ENCODE peak calls at places on chromosomes 3 and 15, in four cellular contexts. W, Y, B and K are unnamed samples.

GRCh38 chr15:67822537-67823370 is 2.6 kb upstream of the SKOR1 start:
- DNase-seq in W (no peak), Y (no peak), B (peak), K (no peak)

GRCh38 chr15:28915041-28915810 is 29.5 kb downstream of the APBA2 start:
- DNase-seq in W (no peak), Y (no peak), B (no peak), K (no peak)

GRCh38 chr3:143182861-143183667 is 63.5 kb downstream of the CHST2 start:
- DNase-seq in W (no peak), Y (no peak), B (no peak), K (no peak)

GRCh38 chr15:56812255-56812654 is 78.9 kb upstream of the ZNF280D start:
- DNase-seq in W (no peak), Y (no peak), B (no peak), K (no peak)

GRCh38 chr3:187616307-187616939 is 53.8 kb downstream of the SST start:
- DNase-seq in W (peak), Y (peak), B (peak), K (peak)

GRCh38 chr3:45841380-45841700 is 579 bp downstream of the LZTFL1 start:
- DNase-seq in W (no peak), Y (no peak), B (no peak), K (peak)

GRCh38 chr15:57537072-57537471 is 54.6 kb upstream of the MYZAP start:
- DNase-seq in W (no peak), Y (no peak), B (no peak), K (peak)

GRCh38 chr3:140863481-140864084 is 78.1 kb upstream of the SLC25A36 start:
- DNase-seq in W (peak), Y (peak), B (peak), K (peak)

GRCh38 chr3:170862618-170863374 is 7.2 kb downstream of the RPL22L1 start:
- DNase-seq in W (no peak), Y (no peak), B (no peak), K (no peak)

GRCh38 chr15:96316953-96317629 is 13.4 kb upstream of the NR2F2 start:
- DNase-seq in W (no peak), Y (no peak), B (no peak), K (no peak)

GRCh38 chr3:122074621-122075265 is 19.6 kb downstream of the CD86 start:
- DNase-seq in W (no peak), Y (no peak), B (no peak), K (no peak)

GRCh38 chr3:57252404-57252803 is 24.9 kb downstream of the APPL1 start:
- DNase-seq in W (no peak), Y (no peak), B (no peak), K (no peak)

GRCh38 chr3:62607287-62608029 is 234.1 kb upstream of the FEZF2 start:
- DNase-seq in W (no peak), Y (no peak), B (no peak), K (no peak)

GRCh38 chr3:175512700-175513099 is 653.6 kb downstream of the NAALADL2 start:
- DNase-seq in W (no peak), Y (no peak), B (no peak), K (no peak)

GRCh38 chr3:16928386-16929132 is 43.8 kb downstream of the PLCL2 start:
- DNase-seq in W (no peak), Y (no peak), B (no peak), K (no peak)

GRCh38 chr3:156670077-156670476 is 4.3 kb upstream of the TIPARP start:
- DNase-seq in W (no peak), Y (no peak), B (no peak), K (no peak)

GRCh38 chr3:100561459-100562158 is 47.8 kb upstream of the ADGRG7 start:
- DNase-seq in W (peak), Y (no peak), B (no peak), K (no peak)

GRCh38 chr15:81950841-81951414 is 94.9 kb downstream of the MEX3B start:
- DNase-seq in W (no peak), Y (no peak), B (peak), K (no peak)

GRCh38 chr3:171088496-171088895 is 62.0 kb upstream of the SLC2A2 start:
- DNase-seq in W (no peak), Y (no peak), B (no peak), K (no peak)

DNA sequence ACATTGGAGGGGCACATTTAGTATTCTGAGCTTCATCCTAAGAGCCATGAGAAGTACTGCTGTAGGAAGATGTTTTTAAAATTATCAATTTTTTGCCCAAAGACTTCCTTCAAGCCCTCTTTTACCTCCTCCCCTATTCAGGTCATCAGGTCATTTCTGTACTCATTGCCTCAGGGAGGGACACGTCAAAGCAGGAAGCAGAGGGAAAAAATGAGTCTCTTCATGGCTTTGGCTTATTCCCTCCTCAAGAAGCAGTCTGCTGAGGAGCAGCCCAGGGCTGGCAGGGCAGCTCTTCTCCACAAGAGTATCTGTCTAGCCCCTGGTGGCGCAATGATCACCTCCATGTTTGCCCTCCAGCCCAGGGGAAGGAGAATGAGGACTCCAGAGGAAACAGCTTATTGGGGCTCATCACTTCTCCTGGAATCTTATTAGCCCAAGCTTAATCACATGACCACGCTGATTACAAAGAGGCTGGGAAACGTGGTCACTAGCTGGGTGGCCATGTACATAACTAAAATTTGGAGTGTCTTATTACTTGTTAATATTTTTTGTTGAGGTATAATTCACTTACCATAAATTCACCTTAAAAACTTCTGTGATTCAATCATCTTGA is 44.2 kb upstream of the GATA2 start:
- DNase-seq in W (no peak), Y (no peak), B (no peak), K (no peak)
- TF ChIP-seq NR3C1 in W (no peak), Y (no peak), B (no peak), K (no peak)

GRCh38 chr15:70195808-70196304 is 98.1 kb upstream of the TLE3 start:
- DNase-seq in W (no peak), Y (peak), B (peak), K (peak)
- TF ChIP-seq NR3C1 in W (no peak), Y (no peak), B (no peak), K (no peak)

DNA sequence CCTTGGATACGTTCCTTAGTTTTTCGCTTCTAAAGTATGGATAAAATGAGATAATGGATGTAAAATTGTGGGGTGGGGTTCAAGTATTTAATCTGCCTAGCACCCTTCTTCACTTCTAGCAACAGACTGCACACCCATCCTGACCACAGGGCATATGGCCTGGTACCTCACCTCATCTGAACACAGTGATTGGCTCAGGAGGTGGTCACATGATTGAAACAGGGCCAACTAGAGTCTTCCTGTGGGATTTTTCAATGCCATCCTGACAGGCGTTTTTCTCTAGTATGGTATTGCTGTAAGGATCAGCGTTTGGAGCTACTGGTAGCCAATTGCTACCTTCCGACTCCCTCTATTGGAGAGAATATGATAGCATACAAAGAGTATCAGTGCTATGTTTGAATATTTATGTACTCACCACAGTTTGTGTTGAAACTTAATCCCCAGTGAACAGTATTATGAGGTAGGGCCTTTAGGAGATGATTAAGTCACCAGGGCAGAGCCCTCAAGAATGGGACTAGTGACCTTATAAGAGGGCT is 172.2 kb downstream of the PPM1L start:
- DNase-seq in W (no peak), Y (no peak), B (no peak), K (no peak)
- TF ChIP-seq NR3C1 in W (no peak), Y (no peak), B (no peak), K (no peak)

GRCh38 chr3:14329116-14329830 is 73.1 kb upstream of the SLC6A6 start:
- DNase-seq in W (peak), Y (no peak), B (no peak), K (no peak)
- TF ChIP-seq NR3C1 in W (no peak), Y (no peak), B (no peak), K (no peak)

DNA sequence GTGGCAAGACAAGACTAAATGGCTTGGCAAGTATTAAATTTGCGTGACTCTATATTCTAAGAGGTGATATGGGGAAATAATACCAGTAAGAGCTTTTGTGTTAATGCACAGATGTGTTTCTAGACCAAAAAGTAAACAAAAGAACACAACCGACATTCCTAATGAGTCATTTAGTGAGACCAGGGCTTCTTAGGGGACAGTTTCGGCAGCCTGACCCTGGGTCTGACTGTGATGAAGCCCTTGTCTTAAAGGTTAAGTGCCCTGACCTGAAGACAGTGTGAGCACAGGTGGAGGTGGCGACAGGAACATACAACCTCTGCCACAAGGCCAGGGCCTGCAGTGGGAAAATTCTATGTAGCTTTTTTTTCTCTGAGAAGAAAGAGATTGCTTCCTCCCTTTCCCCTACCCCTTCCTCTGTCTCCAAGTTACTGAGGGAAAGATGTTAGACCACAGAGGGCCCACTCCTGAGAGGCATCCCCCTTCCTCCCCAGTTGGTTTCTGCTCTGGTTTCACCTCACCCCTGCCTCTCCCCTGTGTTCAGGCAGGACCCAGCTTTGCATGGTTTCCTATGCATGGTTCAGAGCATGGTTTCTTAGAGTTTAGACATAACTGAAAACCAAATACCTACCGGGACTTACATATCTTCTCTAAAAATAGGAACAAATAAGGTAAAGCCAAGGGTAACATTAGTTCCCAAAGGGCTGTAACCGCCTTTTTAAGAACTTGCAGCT is 24.9 kb upstream of the CMTM7 start:
- DNase-seq in W (no peak), Y (no peak), B (no peak), K (no peak)
- TF ChIP-seq NR3C1 in W (no peak), Y (no peak), B (no peak), K (no peak)

DNA sequence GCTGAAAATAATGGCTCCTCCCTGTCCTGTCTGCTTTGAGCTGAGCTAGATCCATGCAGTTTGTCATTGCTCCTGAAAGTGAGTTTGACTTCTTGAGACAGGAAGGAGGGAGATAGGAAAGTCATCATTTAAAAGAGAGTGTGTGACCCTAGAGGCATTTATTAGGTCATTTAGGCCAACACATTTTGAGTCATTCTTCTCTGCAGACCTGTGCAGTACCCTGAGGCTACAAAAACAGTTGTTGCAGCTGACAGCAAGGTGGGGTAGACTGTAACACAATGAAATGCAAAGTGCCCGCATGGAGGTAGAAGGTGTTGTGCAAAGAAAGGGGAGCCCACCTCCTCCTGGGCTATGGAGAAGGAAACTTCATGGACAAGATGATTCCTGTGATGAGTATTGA is 102.8 kb upstream of the PFN2 start:
- DNase-seq in W (no peak), Y (no peak), B (no peak), K (no peak)
- TF ChIP-seq NR3C1 in W (no peak), Y (no peak), B (no peak), K (no peak)

DNA sequence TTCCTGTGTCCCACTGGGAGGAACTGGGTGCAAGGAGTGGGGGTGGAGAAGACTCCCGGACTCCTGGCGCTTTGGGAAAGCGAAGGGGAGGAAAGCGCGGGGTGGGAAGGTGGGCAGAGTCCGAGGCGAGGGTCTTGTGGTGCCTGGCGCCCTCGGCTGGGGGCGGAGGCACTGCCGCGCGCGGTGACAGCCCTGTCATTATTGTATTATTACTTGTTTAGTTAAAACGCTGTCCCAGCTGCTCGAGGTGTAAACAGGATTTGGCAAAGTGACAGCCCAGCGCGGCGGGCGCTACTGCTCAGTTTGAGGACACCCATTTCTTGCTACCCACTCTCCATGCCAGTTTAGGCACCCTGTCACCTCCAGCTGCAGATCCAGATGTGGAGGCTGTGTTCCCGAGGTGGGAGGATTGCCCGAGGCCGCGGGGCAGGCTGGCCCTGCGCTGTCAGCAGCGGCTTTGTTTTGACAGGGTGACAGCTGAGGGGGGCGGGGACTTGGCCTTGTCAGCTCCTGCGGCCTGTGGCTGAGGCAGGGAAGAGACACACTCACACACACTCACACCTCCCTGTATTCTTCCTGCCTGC is 1.0 kb downstream of the KAT2B start:
- DNase-seq in W (peak), Y (peak), B (peak), K (peak)
- TF ChIP-seq NR3C1 in W (no peak), Y (no peak), B (no peak), K (no peak)

GRCh38 chr15:58547628-58548307 is 116.0 kb downstream of the LIPC start:
- DNase-seq in W (no peak), Y (no peak), B (no peak), K (no peak)

GRCh38 chr15:58546066-58546591 is 114.3 kb downstream of the LIPC start:
- DNase-seq in W (no peak), Y (no peak), B (no peak), K (no peak)

GRCh38 chr15:58548308-58549012 is 116.7 kb downstream of the LIPC start:
- DNase-seq in W (no peak), Y (no peak), B (no peak), K (no peak)

GRCh38 chr15:58545307-58546065 is 113.7 kb downstream of the LIPC start:
- DNase-seq in W (no peak), Y (no peak), B (no peak), K (no peak)

DNA sequence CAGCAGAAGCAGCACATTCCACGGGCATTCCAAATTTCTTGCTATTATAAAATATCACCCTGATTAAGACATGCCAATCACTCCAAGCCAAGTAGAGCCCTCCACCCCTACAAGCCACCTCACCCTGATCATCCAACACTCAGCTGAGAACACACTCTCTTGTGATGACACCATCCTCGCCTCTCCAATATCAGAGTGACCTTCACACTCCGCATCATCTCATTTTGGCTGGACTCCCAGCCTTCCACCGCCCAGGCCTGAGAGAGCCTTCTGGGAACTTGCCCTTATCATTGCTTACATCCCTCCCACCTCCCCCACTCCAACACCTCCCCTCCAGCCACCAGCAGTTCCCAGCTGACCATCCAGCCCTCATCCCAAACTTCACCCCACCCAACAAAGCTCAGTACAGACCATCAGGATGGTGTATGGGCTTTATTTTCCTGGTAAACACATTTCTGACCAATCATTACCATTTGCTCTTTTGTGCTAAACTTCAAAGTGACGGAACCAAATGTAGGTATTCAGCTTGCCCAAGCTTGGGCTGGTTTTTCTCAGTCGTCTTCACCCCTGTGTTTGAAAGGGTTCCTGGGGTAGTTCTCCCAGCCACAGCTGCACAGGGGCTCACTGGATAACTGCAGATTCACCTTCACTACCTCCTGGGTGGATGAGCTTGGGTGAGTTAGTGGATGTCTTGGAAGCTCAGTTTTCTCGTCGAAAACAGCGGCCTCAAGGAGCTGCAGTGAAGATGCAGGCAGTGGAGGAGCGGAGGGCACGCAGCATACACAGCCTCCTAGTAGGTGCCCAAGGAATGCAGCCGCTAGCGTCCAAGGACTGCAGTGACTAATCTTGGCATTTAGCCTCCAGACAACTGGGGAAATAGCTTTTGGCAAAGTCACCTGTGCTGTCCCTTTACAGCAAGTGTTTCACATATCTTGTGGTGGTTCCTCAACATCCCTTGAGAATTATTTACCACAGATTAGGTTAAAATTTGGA is 115.1 kb downstream of the LIPC start:
- DNase-seq in W (no peak), Y (peak), B (peak), K (peak)
- TF ChIP-seq NR3C1 in W (no peak), Y (no peak), B (no peak), K (no peak)

GRCh38 chr15:48112242-48112641 is 8.5 kb upstream of the SLC24A5 start:
- DNase-seq in W (peak), Y (no peak), B (no peak), K (peak)
- TF ChIP-seq NR3C1 in W (no peak), Y (no peak), B (no peak), K (no peak)